ENCODE peak calls at places on chromosome 9, in nine cellular contexts. B is ovary, L is transverse colon, S is A549, D is upper lobe of left lung, U is sigmoid colon, Z is stomach, G is H1, P is suprapubic skin. W is an unnamed sample.

GRCh38 chr9:120893585-120893857 is 16.5 kb upstream of the PHF19 start:
- DNase-seq in U (no peak), S (no peak), Z (no peak), B (no peak), P (no peak), D (no peak), G (no peak), L (no peak), W (no peak)

GRCh38 chr9:127972316-127972871 is 8.4 kb downstream of the EEIG1 start:
- DNase-seq in P (no peak), G (no peak), D (no peak), B (peak), Z (no peak), U (peak), S (no peak), L (no peak), W (no peak)

GRCh38 chr9:114995681-114996221 is 65.4 kb upstream of the TNFSF8 start:
- DNase-seq in U (no peak), B (no peak), P (no peak), Z (peak), G (no peak), S (no peak), L (no peak), D (peak), W (no peak)

GRCh38 chr9:68546596-68547390 is 6.1 kb upstream of the TMEM252 start:
- DNase-seq in U (no peak), G (no peak), S (no peak), B (no peak), P (no peak), L (no peak), D (peak), Z (no peak), W (no peak)

GRCh38 chr9:10411272-10411671 is 201.5 kb downstream of the PTPRD start:
- DNase-seq in S (no peak), D (no peak), Z (no peak), L (no peak), B (no peak), U (no peak), G (no peak), P (no peak), W (no peak)

GRCh38 chr9:68704804-68705635 is at the start of gene PIP5K1B:
- DNase-seq in B (peak), P (peak), D (peak), U (peak), G (peak), S (peak), L (peak), Z (peak), W (no peak)

GRCh38 chr9:113488490-113488889 is 25.0 kb downstream of the RGS3 start:
- DNase-seq in Z (no peak), L (peak), U (peak), S (no peak), D (no peak), B (no peak), G (no peak), P (peak), W (no peak)

GRCh38 chr9:126501383-126502331 is 112.1 kb upstream of the LMX1B start:
- DNase-seq in B (peak), U (peak), P (no peak), Z (no peak), L (no peak), S (no peak), G (no peak), D (no peak), W (no peak)

GRCh38 chr9:133160742-133161541 is 2.8 kb downstream of the GBGT1 start:
- DNase-seq in Z (peak), P (peak), U (peak), L (peak), D (peak), S (peak), B (peak), G (no peak), W (peak)

GRCh38 chr9:71734953-71735352 is 33.4 kb downstream of the CEMIP2 start:
- DNase-seq in U (no peak), D (no peak), S (no peak), P (no peak), L (no peak), G (no peak), B (no peak), Z (no peak), W (no peak)

GRCh38 chr9:97889941-97890557 is 32.3 kb downstream of the TRMO start:
- DNase-seq in U (no peak), D (peak), Z (peak), L (peak), P (no peak), B (no peak), G (peak), S (peak), W (no peak)

GRCh38 chr9:134231767-134232166 is 67.4 kb upstream of the RNU6ATAC start:
- DNase-seq in B (no peak), S (no peak), U (no peak), L (no peak), P (no peak), G (no peak), D (no peak), Z (no peak), W (no peak)

GRCh38 chr9:93650448-93650847 is 74.1 kb downstream of the PHF2 start:
- DNase-seq in U (peak), G (no peak), P (peak), L (peak), Z (peak), B (peak), D (peak), S (no peak), W (no peak)

GRCh38 chr9:29212590-29213373 is 1639.5 kb upstream of the C9orf72 start:
- DNase-seq in U (no peak), D (no peak), Z (peak), P (no peak), G (peak), S (peak), B (no peak), L (no peak), W (no peak)

GRCh38 chr9:135296783-135297715 is 182.5 kb upstream of the PPP1R26 start:
- DNase-seq in S (no peak), G (no peak), L (no peak), P (no peak), Z (no peak), U (no peak), B (no peak), D (peak), W (no peak)

GRCh38 chr9:111276723-111277122 is 53.3 kb downstream of the OR2K2 start:
- DNase-seq in L (no peak), B (no peak), D (no peak), U (no peak), S (no peak), Z (no peak), P (no peak), G (no peak), W (no peak)

GRCh38 chr9:108217601-108218190 is 638.1 kb downstream of the ACTL7B start:
- DNase-seq in Z (no peak), B (no peak), G (no peak), L (no peak), S (no peak), P (no peak), D (no peak), U (no peak), W (no peak)

DNA sequence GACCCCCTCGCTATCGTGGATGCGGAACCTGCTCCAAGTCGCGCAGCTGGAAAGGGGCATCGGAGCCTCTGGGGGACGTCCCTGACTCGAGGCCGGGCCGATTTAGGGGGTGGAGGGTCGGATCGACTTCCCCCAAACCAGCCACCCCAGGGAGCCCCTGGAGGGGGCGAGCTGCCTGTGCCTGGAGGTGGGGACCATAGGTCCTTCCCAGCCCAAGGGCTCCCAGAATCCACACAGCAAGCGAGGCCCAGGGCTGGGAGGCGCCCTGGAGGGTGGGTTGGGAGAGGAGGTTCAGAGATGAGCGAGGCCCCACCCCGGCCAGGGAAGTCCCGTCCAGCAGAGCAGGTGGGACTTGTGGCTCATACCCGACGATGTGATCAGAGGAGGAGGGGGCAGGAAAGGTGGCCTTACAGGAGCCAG is 147.6 kb downstream of the GAPVD1 start:
- DNase-seq in B (no peak), U (peak), D (no peak), L (no peak), S (peak), Z (no peak), P (no peak), G (peak), W (no peak)
- TF ChIP-seq POLR2A in B (no peak), U (no peak), D (no peak), L (no peak), S (no peak), Z (no peak), P (no peak), G (no peak), W (no peak)

DNA sequence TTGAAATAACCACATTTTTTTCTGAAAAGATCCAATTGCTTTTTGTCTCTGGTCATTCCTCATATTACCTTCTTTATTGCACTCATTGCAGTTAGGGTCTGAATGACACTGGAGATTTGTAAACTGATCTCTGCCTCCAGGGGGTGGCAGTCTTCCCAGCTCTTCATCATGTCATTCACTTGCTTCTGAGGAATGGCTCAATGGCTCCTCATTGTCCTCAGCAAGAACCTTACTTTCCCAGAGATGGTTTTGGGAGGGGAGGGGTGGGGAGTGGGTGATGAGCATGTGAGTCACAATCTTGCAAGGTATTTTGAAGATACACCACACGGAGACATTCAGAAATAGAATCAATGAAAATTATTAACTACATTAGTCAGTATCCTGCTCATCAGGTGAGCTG is 159.8 kb upstream of the GAS1 start:
- DNase-seq in B (no peak), P (no peak), U (no peak), S (peak), G (no peak), L (no peak), Z (no peak), D (no peak), W (no peak)
- TF ChIP-seq EP300 in B (no peak), P (no peak), U (no peak), S (no peak), G (no peak), L (no peak), Z (no peak), D (no peak), W (no peak)

DNA sequence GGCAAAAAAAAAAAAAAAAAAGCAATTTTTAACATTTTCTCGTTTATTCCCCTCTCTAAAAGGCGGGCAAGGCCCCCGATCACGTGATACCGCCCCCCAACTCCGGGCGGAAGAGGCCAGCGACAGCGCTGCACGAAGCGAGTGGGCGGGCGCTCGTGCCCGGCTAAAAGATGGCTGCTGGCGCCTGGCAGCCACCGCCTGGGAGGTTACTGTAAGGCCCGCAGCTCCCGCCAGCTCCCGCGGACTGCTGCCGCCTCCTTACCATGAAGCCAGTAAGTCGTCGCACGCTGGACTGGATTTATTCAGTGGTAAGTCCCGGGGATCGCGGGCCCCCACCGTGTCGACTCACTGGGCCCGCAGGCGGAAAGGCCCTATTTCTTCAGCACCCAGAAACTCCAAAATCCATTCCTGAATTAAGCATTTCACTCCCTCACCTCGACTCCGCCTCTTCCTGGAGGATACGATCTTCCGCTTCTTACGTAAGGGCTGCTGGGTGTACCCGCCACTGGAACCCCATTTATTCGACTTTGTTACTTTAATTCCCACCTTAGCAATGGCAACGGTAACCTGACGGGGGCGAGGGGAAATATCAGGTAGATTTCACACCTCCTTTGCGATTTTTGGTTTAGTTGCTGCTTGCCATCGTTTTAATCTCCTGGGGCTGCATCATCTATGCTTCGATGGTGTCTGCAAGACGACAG is at the start of the genes SMIM27 and TOPORS:
- DNase-seq in L (peak), D (peak), P (peak), S (peak), B (peak), U (peak), G (peak), Z (peak), W (peak)
- TF ChIP-seq POLR2A in L (peak), D (peak), P (peak), S (peak), B (peak), U (peak), G (peak), Z (peak), W (peak)

GRCh38 chr9:136311037-136311432 is 7.1 kb upstream of the CCDC187 start:
- DNase-seq in U (no peak), S (no peak), P (no peak), G (no peak), B (no peak), D (no peak), Z (no peak), L (no peak), W (no peak)
- TF ChIP-seq EP300 in U (no peak), S (no peak), P (no peak), G (no peak), B (no peak), D (no peak), Z (no peak), L (no peak), W (no peak)

GRCh38 chr9:130137081-130137869 is 34.9 kb upstream of the NCS1 start:
- DNase-seq in B (no peak), G (no peak), D (no peak), L (no peak), S (no peak), U (no peak), Z (no peak), P (no peak), W (no peak)

GRCh38 chr9:130137870-130138653 is 34.1 kb upstream of the NCS1 start:
- DNase-seq in U (peak), G (peak), P (no peak), D (peak), Z (no peak), S (peak), B (peak), L (no peak), W (no peak)

GRCh38 chr9:130140701-130141100 is 31.5 kb upstream of the NCS1 start:
- DNase-seq in P (no peak), Z (no peak), G (no peak), U (no peak), S (no peak), D (no peak), B (no peak), L (no peak), W (no peak)

GRCh38 chr9:130139251-130139650 is 33.0 kb upstream of the NCS1 start:
- DNase-seq in S (no peak), D (no peak), P (no peak), B (no peak), U (no peak), Z (no peak), L (no peak), G (no peak), W (no peak)

GRCh38 chr9:130138791-130139190 is 33.4 kb upstream of the NCS1 start:
- DNase-seq in P (peak), B (peak), D (no peak), Z (no peak), L (peak), G (no peak), S (no peak), U (peak), W (peak)
- TF ChIP-seq POLR2A in P (no peak), B (no peak), D (no peak), Z (no peak), L (no peak), G (no peak), S (no peak), U (no peak), W (no peak)